ENCODE peak calls at places on chromosomes 3 and 15, in five cellular contexts. P is left ventricle myocardium inferior, N is mesothelial cell of epicardium, R is activated T-cell treated with anti-CD3 and anti-CD28 coated beads for 24 hours, M is Kasumi-1. U is an unnamed sample.

GRCh38 chr3:155805802-155806618 is at the start of gene C3orf33:
- DNase-seq in M (peak), R (peak), N (peak), P (peak), U (peak)

GRCh38 chr3:187665764-187666402 is 4.3 kb downstream of the SST start:
- DNase-seq in M (no peak), N (no peak), R (no peak), P (no peak), U (no peak)

GRCh38 chr3:140917769-140918168 is 23.9 kb upstream of the SLC25A36 start:
- DNase-seq in P (peak), N (no peak), R (no peak), M (no peak), U (no peak)

GRCh38 chr15:85999658-86000057 is 80.0 kb upstream of the AGBL1 start:
- DNase-seq in R (no peak), M (no peak), P (no peak), N (no peak), U (no peak)

GRCh38 chr15:54840999-54841398 is 355.7 kb downstream of the RSL24D1 start:
- DNase-seq in M (peak), R (no peak), N (no peak), P (no peak), U (no peak)

GRCh38 chr3:131075632-131076328 is 49.1 kb downstream of the NEK11 start:
- DNase-seq in R (no peak), N (no peak), P (no peak), M (no peak), U (no peak)

GRCh38 chr3:61858054-61858453 is 296.7 kb downstream of the PTPRG start:
- DNase-seq in P (no peak), M (peak), R (no peak), N (no peak), U (no peak)

GRCh38 chr15:69595009-69595825 is 142.6 kb downstream of the RPLP1 start:
- DNase-seq in M (no peak), R (no peak), N (no peak), P (peak), U (no peak)

GRCh38 chr3:73653877-73654276 is 29.1 kb upstream of the PDZRN3 start:
- DNase-seq in R (no peak), P (no peak), N (no peak), M (no peak), U (no peak)

GRCh38 chr15:98121514-98121913 is 161.0 kb downstream of the ARRDC4 start:
- DNase-seq in N (no peak), M (no peak), R (no peak), P (no peak), U (no peak)

GRCh38 chr15:43792761-43793493 is 807 bp downstream of the SERF2 start:
- DNase-seq in P (no peak), R (no peak), N (no peak), M (no peak), U (peak)

GRCh38 chr3:29695201-29695904 is 414.5 kb downstream of the RBMS3 start:
- DNase-seq in P (no peak), N (no peak), R (no peak), M (no peak), U (no peak)

GRCh38 chr15:75904241-75904631 is 558 bp downstream of the FBXO22 start:
- DNase-seq in N (peak), P (no peak), M (peak), R (peak), U (no peak)

GRCh38 chr3:197256836-197257444 is 41.5 kb downstream of the DLG1 start:
- DNase-seq in N (no peak), P (no peak), R (peak), M (peak), U (no peak)

GRCh38 chr3:143810866-143811265 is 37.4 kb downstream of the SLC9A9 start:
- DNase-seq in P (no peak), M (no peak), R (no peak), N (no peak), U (no peak)

GRCh38 chr3:120683213-120683612 is 1.2 kb upstream of the HGD start:
- DNase-seq in M (no peak), P (peak), N (no peak), R (no peak), U (no peak)

GRCh38 chr3:22729981-22730380 is 473.1 kb upstream of the UBE2E2 start:
- DNase-seq in M (no peak), P (no peak), N (no peak), R (no peak), U (no peak)

GRCh38 chr3:21462151-21462550 is 288.9 kb downstream of the ZNF385D start:
- DNase-seq in N (no peak), M (no peak), P (no peak), R (no peak), U (no peak)

GRCh38 chr15:51051776-51052175 is 42.9 kb downstream of the TNFAIP8L3 start:
- DNase-seq in R (no peak), N (no peak), P (peak), M (peak), U (no peak)

GRCh38 chr3:145058483-145058882 is 1086.9 kb downstream of the DIPK2A start:
- DNase-seq in N (no peak), M (peak), R (no peak), P (no peak), U (no peak)

GRCh38 chr15:37135225-37135624 is 34.9 kb upstream of the MEIS2 start:
- DNase-seq in R (no peak), P (no peak), M (peak), N (no peak), U (no peak)

GRCh38 chr3:128435058-128435457 is 31.6 kb downstream of the DNAJB8 start:
- DNase-seq in M (no peak), N (no peak), P (no peak), R (no peak), U (no peak)

GRCh38 chr15:82832601-82833209 is 23.3 kb downstream of the WHAMM start:
- DNase-seq in M (peak), N (no peak), P (no peak), R (peak), U (peak)

GRCh38 chr3:56254835-56255234 is 213.4 kb downstream of the ERC2 start:
- DNase-seq in N (no peak), P (no peak), R (no peak), M (peak), U (no peak)

GRCh38 chr15:98964461-98965454 is 42.8 kb downstream of the PGPEP1L start:
- DNase-seq in N (no peak), M (no peak), R (no peak), P (no peak), U (no peak)

GRCh38 chr15:90683876-90684275 is 33.3 kb upstream of the BLM start:
- DNase-seq in M (no peak), P (no peak), N (no peak), R (no peak), U (no peak)

GRCh38 chr3:48268381-48268935 is 27.6 kb downstream of the ZNF589 start:
- DNase-seq in M (no peak), R (peak), N (no peak), P (no peak), U (no peak)

GRCh38 chr3:184598220-184598927 is 36.8 kb downstream of the EPHB3 start:
- DNase-seq in R (no peak), P (no peak), M (no peak), N (no peak), U (no peak)

GRCh38 chr15:42836251-42836650 is 84.3 kb downstream of the TTBK2 start:
- DNase-seq in R (no peak), M (no peak), N (no peak), P (no peak), U (no peak)

GRCh38 chr3:168091299-168091852 is 4.3 kb downstream of the GOLIM4 start:
- DNase-seq in P (no peak), R (no peak), M (no peak), N (no peak), U (no peak)

GRCh38 chr15:89400121-89400996 is 65.7 kb upstream of the POLG start:
- DNase-seq in P (no peak), M (no peak), N (no peak), R (no peak), U (no peak)

GRCh38 chr15:62594017-62594416 is 428.9 kb upstream of the C2CD4B start:
- DNase-seq in M (no peak), P (no peak), N (no peak), R (no peak), U (no peak)

U was measured in stimulated activated naive B cell treated with anti-CD40 and anti-IgM and Interleukin-4, amounts not matched to agents 10 μg/mL and 1 μg/mL and 100 μg/mL, for 72 hours.